ENCODE peak calls at places on chromosomes 4 and X, in nine cellular contexts. M, H, R, Z, F, X, P, C and S are unnamed samples.

GRCh38 chr4:6620296-6620695 is 20.2 kb upstream of the MRFAP1 start:
- DNase-seq in M (no peak), H (no peak), R (no peak), Z (no peak), F (no peak), X (no peak), P (no peak), C (no peak), S (no peak)

GRCh38 chr4:168306476-168306875 is 12.1 kb downstream of the DDX60 start:
- DNase-seq in M (no peak), H (no peak), R (no peak), Z (no peak), F (no peak), X (no peak), P (no peak), C (no peak), S (no peak)

GRCh38 chr4:100063355-100063754 is 113.3 kb upstream of the H2AZ1 start:
- DNase-seq in M (no peak), H (no peak), R (no peak), Z (no peak), F (no peak), X (no peak), P (no peak), C (no peak), S (no peak)

GRCh38 chr4:20297246-20297645 is 45.5 kb downstream of the SLIT2 start:
- DNase-seq in M (no peak), H (no peak), R (no peak), Z (no peak), F (no peak), X (no peak), P (no peak), C (no peak), S (no peak)

GRCh38 chrX:150569155-150569477 is 695 bp downstream of the MTM1 start:
- DNase-seq in M (peak; percentile 57), H (no peak), R (no peak), Z (no peak), F (no peak), X (peak; percentile 50), P (no peak), C (no peak), S (no peak)

GRCh38 chrX:49919617-49920016 is 2.8 kb upstream of the CLCN5 start:
- DNase-seq in M (peak; percentile 23), H (no peak), R (peak; percentile 52), Z (peak; percentile 57), F (peak; percentile 29), X (peak; percentile 14), P (no peak), C (peak; percentile 33), S (peak; percentile 50)

GRCh38 chr4:40251366-40251765 is 54.5 kb downstream of the RHOH start:
- DNase-seq in M (no peak), H (no peak), R (no peak), Z (no peak), F (no peak), X (peak; percentile 79), P (no peak), C (no peak), S (no peak)

GRCh38 chr4:17687237-17687857 is 72.9 kb downstream of the MED28 start:
- DNase-seq in M (no peak), H (no peak), R (no peak), Z (no peak), F (no peak), X (no peak), P (no peak), C (no peak), S (no peak)

GRCh38 chrX:103376118-103376978 is at the start of gene BEX3:
- DNase-seq in M (peak; percentile 69), H (no peak), R (peak; percentile 53), Z (peak; percentile 69), F (peak; percentile 54), X (peak; percentile 62), P (no peak), C (peak; percentile 67), S (peak; percentile 58)

GRCh38 chr4:6473264-6474052 is 1.0 kb upstream of the PPP2R2C start:
- DNase-seq in M (no peak), H (no peak), R (peak; percentile 29), Z (peak; percentile 12), F (no peak), X (no peak), P (no peak), C (no peak), S (peak; percentile 28)